ENCODE peak calls at places on chromosomes 7 and 10, in ten cellular contexts. P, U, X, H, A, M, N, Z, L and F are unnamed samples.

GRCh38 chr10:24930427-24930826 is 22.0 kb downstream of the PRTFDC1 start:
- DNase-seq in P (no peak), M (no peak), A (no peak), Z (no peak), H (no peak), X (no peak), U (no peak), L (no peak), N (no peak), F (no peak)

GRCh38 chr7:155645652-155646051 is 1.2 kb downstream of the RBM33 start:
- DNase-seq in X (no peak), H (peak), L (no peak), M (no peak), A (no peak), Z (no peak), U (no peak), N (no peak), P (no peak), F (no peak)

GRCh38 chr7:135557455-135558336 is at the start of gene NUP205:
- DNase-seq in H (peak), U (peak), L (peak), A (peak), N (peak), X (peak), P (peak), Z (peak), M (peak), F (peak)

GRCh38 chr10:71598673-71599072 is 120.9 kb downstream of the C10orf105 start:
- DNase-seq in Z (no peak), L (no peak), M (peak), P (peak), N (no peak), H (no peak), U (no peak), A (no peak), X (no peak), F (no peak)

GRCh38 chr10:46550795-46551700 is 5.4 kb downstream of the GPRIN2 start:
- DNase-seq in N (no peak), M (no peak), X (no peak), P (no peak), L (no peak), H (no peak), U (no peak), A (no peak), Z (no peak), F (peak)

GRCh38 chr7:106425017-106425719 is 140.4 kb upstream of the NAMPT start:
- DNase-seq in M (peak), H (peak), A (no peak), Z (no peak), X (peak), U (peak), L (peak), P (peak), N (no peak), F (no peak)

GRCh38 chr7:137953043-137953691 is 48.7 kb downstream of the CREB3L2 start:
- DNase-seq in L (no peak), Z (no peak), N (no peak), M (peak), U (peak), X (no peak), H (no peak), A (peak), P (peak), F (peak)

GRCh38 chr10:90288403-90288933 is 569.4 kb downstream of the HTR7 start:
- DNase-seq in X (no peak), U (peak), H (peak), L (no peak), M (peak), Z (peak), N (no peak), A (peak), P (peak), F (no peak)

GRCh38 chr7:23980081-23980480 is 270.1 kb downstream of the STK31 start:
- DNase-seq in U (no peak), H (no peak), M (no peak), X (no peak), P (no peak), N (no peak), A (no peak), L (no peak), Z (no peak), F (no peak)

GRCh38 chr10:12635127-12635541 is 285.8 kb downstream of the CAMK1D start:
- DNase-seq in U (peak), M (no peak), Z (no peak), N (no peak), L (no peak), H (no peak), P (peak), A (no peak), X (no peak), F (peak)

GRCh38 chr7:15686209-15686956 is at the start of gene MEOX2:
- DNase-seq in M (peak), H (peak), Z (peak), U (peak), A (peak), L (peak), P (peak), N (no peak), X (no peak), F (no peak)

GRCh38 chr10:14244147-14244546 is 86.6 kb downstream of the FRMD4A start:
- DNase-seq in A (peak), L (no peak), Z (peak), U (no peak), N (no peak), H (no peak), P (no peak), M (no peak), X (no peak), F (no peak)

GRCh38 chr10:108421256-108421655 is 1256.8 kb upstream of the SORCS1 start:
- DNase-seq in N (no peak), L (no peak), X (no peak), U (no peak), A (no peak), Z (no peak), H (no peak), P (no peak), M (no peak), F (no peak)

GRCh38 chr10:35386594-35387174 is 50.4 kb downstream of the CCNY start:
- DNase-seq in X (peak), M (peak), N (no peak), U (peak), A (no peak), H (peak), P (peak), L (no peak), Z (no peak), F (no peak)

GRCh38 chr7:69517985-69518731 is 80.1 kb upstream of the AUTS2 start:
- DNase-seq in P (no peak), U (no peak), M (no peak), Z (peak), L (no peak), A (no peak), X (no peak), H (no peak), N (no peak), F (no peak)

GRCh38 chr10:132698211-132698751 is 87.7 kb downstream of the NKX6-2 start:
- DNase-seq in M (no peak), P (no peak), A (no peak), N (no peak), H (no peak), X (no peak), Z (peak), U (no peak), L (no peak), F (no peak)

GRCh38 chr7:73900286-73900685 is 39.3 kb downstream of the TMEM270 start:
- DNase-seq in A (peak), N (no peak), L (no peak), X (no peak), M (peak), U (no peak), Z (peak), H (no peak), P (peak), F (no peak)

GRCh38 chr10:129962092-129962494 is 2.0 kb downstream of the EBF3 start:
- DNase-seq in H (no peak), L (no peak), P (no peak), N (no peak), Z (peak), M (peak), X (no peak), A (peak), U (no peak), F (no peak)

GRCh38 chr10:50561816-50562215 is 61.9 kb downstream of the SGMS1 start:
- DNase-seq in N (no peak), Z (peak), A (no peak), M (no peak), U (no peak), L (no peak), P (no peak), H (no peak), X (no peak), F (no peak)

GRCh38 chr10:22365644-22366565 is 20.6 kb downstream of the SPAG6 start:
- DNase-seq in X (no peak), L (peak), U (no peak), A (no peak), Z (no peak), N (no peak), P (peak), H (no peak), M (no peak), F (no peak)

GRCh38 chr7:1418505-1419309 is 40.6 kb downstream of the MICALL2 start:
- DNase-seq in A (peak), X (no peak), M (no peak), N (no peak), Z (peak), L (no peak), U (peak), P (no peak), H (no peak), F (no peak)

GRCh38 chr7:115789901-115790300 is 240.7 kb downstream of the TFEC start:
- DNase-seq in X (no peak), M (no peak), U (no peak), A (no peak), L (no peak), N (no peak), P (no peak), Z (no peak), H (no peak), F (no peak)

GRCh38 chr10:20674870-20675385 is 222.2 kb downstream of the NEBL start:
- DNase-seq in L (no peak), A (no peak), Z (no peak), X (no peak), P (no peak), M (no peak), N (no peak), H (no peak), U (no peak), F (no peak)

GRCh38 chr10:78846071-78846470 is 222.7 kb upstream of the ZMIZ1 start:
- DNase-seq in X (no peak), U (no peak), P (no peak), A (no peak), M (no peak), N (no peak), Z (no peak), H (no peak), L (no peak), F (no peak)

DNA sequence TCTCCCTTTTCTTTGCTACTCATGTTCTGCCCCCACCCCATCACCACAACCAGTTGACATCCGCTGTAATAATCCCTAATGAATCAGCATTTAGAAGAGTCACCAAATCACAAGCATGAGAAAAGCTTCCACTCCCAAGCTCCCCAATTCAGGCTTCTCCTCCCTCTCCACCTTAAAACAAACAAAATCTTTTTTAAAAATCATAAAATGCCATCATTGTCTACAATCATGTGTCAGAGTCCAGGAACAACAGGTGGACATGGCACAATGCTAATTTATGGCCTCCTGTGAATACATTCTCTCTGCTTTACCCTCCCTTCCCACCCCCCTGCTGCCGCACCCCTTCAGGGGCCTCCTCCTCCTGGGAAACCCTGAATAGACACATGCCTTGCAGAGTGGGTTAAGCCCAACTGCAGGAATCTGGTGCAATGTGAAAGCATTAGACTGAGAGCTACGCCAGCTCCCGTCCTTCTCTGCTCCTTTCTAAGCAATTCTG is 3.7 kb downstream of the LRRC4 start:
- DNase-seq in N (no peak), Z (peak), P (no peak), X (no peak), A (no peak), U (no peak), L (no peak), M (no peak), H (no peak), F (no peak)
- H3K4me3 ChIP-seq in N (no peak), Z (no peak), P (no peak), X (no peak), A (no peak), U (no peak), L (no peak), M (no peak), H (no peak), F (no peak)

DNA sequence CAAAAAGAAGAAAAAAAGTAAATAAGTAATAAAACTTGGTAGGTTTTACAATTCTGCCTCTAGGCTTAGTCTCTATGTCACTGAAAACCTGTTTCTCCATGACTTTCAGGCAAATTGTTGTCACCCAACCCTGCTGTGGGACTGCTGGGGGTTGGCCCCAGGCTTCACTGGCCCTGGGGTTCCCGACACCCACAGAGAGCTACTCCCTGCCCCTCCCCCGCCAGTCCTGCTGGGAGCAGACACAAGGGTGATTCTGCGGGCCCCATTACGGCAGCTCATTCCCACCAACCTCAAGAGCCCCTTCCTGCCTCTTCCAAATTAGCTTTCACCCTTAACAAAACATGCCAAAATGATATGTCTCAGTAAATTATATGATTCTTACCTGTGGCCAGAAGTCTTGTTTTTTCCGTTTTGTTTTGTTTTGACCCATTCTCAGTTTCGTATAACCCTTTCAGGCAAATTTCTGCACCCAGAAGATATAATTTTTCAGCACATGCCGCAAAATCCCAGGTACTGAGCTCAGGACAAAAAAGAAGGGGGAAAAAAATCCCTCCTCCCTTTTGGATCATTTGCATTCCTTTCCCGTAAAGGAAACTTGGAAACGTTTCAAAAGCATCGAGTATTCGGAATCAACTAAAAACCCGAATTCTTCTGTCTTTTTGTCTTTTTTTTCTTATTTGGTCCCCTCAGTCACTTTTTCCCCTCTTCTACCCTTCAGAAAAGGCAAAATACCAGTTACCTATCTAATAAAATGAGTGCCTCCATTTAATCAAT is 27.8 kb downstream of the CHST15 start:
- DNase-seq in U (no peak), M (no peak), N (no peak), H (no peak), X (no peak), Z (peak), A (peak), L (no peak), P (no peak), F (no peak)
- H3K4me3 ChIP-seq in U (no peak), M (no peak), N (no peak), H (no peak), X (no peak), Z (no peak), A (no peak), L (no peak), P (no peak), F (no peak)

DNA sequence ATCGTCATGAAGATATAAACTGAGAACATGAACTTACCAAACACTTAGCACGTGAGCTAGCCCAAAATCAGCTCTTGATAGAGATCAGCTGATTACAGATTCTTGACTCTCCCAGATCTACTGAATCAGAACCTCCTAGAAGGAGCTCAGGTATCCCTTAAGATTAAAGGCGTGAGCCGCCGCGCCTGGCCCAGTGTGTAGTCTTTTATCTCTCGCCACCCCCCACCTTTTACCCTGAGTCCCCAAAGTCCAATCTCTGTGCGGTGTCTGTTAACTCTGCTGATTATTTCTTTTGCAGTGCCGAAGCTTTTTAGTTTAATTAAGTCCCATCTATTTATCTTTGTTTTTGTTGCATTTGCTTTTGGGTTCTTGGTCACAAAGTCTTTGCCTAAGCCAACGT is 1.1 kb upstream of the GNA12 start:
- DNase-seq in H (no peak), X (no peak), M (no peak), L (no peak), P (no peak), N (no peak), Z (no peak), A (peak), U (no peak), F (no peak)
- H3K4me3 ChIP-seq in H (no peak), X (peak), M (no peak), L (no peak), P (no peak), N (no peak), Z (no peak), A (no peak), U (no peak), F (no peak)

GRCh38 chr7:30322656-30323355 is 38.4 kb downstream of the ZNRF2 start:
- DNase-seq in H (no peak), N (no peak), A (peak), M (no peak), X (no peak), P (no peak), U (no peak), L (no peak), Z (no peak), F (no peak)
- H3K4me3 ChIP-seq in H (no peak), N (peak), A (no peak), M (no peak), X (no peak), P (no peak), U (no peak), L (peak), Z (no peak), F (no peak)

GRCh38 chr7:40780431-40780830 is 645.6 kb downstream of the SUGCT start:
- DNase-seq in P (no peak), M (no peak), N (no peak), L (no peak), Z (no peak), H (no peak), A (no peak), U (no peak), X (no peak), F (no peak)
- H3K4me3 ChIP-seq in P (no peak), M (no peak), N (no peak), L (no peak), Z (no peak), H (no peak), A (no peak), U (no peak), X (no peak), F (no peak)

DNA sequence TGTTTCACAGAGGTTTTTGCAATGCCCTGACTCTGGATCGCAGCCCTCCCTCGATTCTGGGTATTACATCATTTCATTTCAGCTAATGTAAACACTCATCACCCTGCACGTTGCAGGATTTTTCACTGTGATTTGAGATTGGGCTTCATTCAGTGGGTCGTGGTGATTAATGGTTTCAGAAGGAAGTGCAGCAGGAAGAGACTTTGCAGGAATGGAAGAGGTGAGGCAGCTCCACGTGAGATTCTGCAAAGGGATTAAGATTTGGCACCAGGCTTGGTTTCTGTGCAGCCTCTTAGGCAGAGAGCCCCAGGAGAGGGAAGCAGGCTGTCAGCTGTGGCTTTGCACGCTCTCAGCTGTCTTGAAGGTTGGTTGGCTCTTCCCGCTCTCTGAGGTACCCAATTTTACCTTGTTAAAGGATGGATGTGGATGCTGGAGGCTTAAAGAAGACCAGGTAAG is 95.2 kb downstream of the PLCE1 start:
- DNase-seq in M (peak), Z (no peak), P (peak), U (peak), X (no peak), L (no peak), A (no peak), H (no peak), N (no peak), F (no peak)
- H3K4me3 ChIP-seq in M (no peak), Z (no peak), P (no peak), U (no peak), X (no peak), L (no peak), A (no peak), H (no peak), N (no peak), F (no peak)

GRCh38 chr7:150801946-150802771 is 1.6 kb downstream of the TMEM176A start:
- DNase-seq in A (no peak), N (no peak), H (no peak), M (no peak), P (no peak), Z (no peak), L (no peak), X (no peak), U (no peak), F (no peak)

GRCh38 chr7:150801242-150801945 is 825 bp downstream of the TMEM176A start:
- DNase-seq in P (no peak), M (no peak), Z (peak), A (no peak), X (no peak), U (no peak), H (no peak), N (no peak), L (no peak), F (no peak)

GRCh38 chr7:150799156-150799555 is 1.0 kb downstream of the TMEM176B start:
- DNase-seq in A (no peak), Z (no peak), P (no peak), X (no peak), N (no peak), U (no peak), M (no peak), L (no peak), H (no peak), F (no peak)

GRCh38 chr7:150799741-150800575 is at the start of gene TMEM176B:
- DNase-seq in X (no peak), Z (peak), M (no peak), U (no peak), P (no peak), H (no peak), N (no peak), A (no peak), L (no peak), F (no peak)

GRCh38 chr7:150800576-150801241 is at the start of gene TMEM176A:
- DNase-seq in X (no peak), N (no peak), Z (peak), P (no peak), L (no peak), U (no peak), A (no peak), M (no peak), H (no peak), F (no peak)
- H3K4me3 ChIP-seq in X (no peak), N (peak), Z (peak), P (no peak), L (no peak), U (no peak), A (no peak), M (no peak), H (no peak), F (no peak)